ENCODE peak calls at places on chromosomes 13 and 19, in nine cellular contexts. F is uterus, W is nephron progenitor cell, E is ascending aorta, Q is fibroblast of lung, G is cardiac muscle cell, S is suprapubic skin, A is tibial artery, R is coronary artery. H is an unnamed sample.

GRCh38 chr13:54687173-54687572 is 1658.6 kb downstream of the OLFM4 start:
- DNase-seq in F (no peak), Q (no peak), E (no peak), A (no peak), R (no peak), W (no peak), S (no peak), G (no peak), H (no peak)

GRCh38 chr13:97715763-97716162 is 237.7 kb upstream of the IPO5 start:
- DNase-seq in S (no peak), E (no peak), W (no peak), A (no peak), R (no peak), Q (no peak), G (peak; percentile 20), F (no peak), H (no peak)

GRCh38 chr13:33644607-33645543 is 173.1 kb upstream of the RFC3 start:
- DNase-seq in R (peak; percentile 74), G (peak; percentile 75), A (no peak), F (peak; percentile 50), S (no peak), E (no peak), Q (peak; percentile 18), W (no peak), H (no peak)

GRCh38 chr19:42066075-42066754 is 3.8 kb downstream of the GRIK5 start:
- DNase-seq in R (no peak), G (peak; percentile 24), W (no peak), A (no peak), Q (peak; percentile 26), F (no peak), E (no peak), S (no peak), H (no peak)

GRCh38 chr19:33344210-33344609 is 29.3 kb upstream of the CEBPG start:
- DNase-seq in A (no peak), S (no peak), R (no peak), W (peak; percentile 15), E (no peak), F (peak; percentile 41), Q (no peak), G (peak; percentile 27), H (no peak)

GRCh38 chr13:105721056-105721455 is 814.4 kb downstream of the EFNB2 start:
- DNase-seq in E (no peak), W (no peak), F (no peak), Q (peak; percentile 32), G (peak; percentile 62), R (no peak), S (no peak), A (no peak), H (no peak)

GRCh38 chr13:98977568-98978270 is at the start of gene DOCK9:
- DNase-seq in Q (peak; percentile 83), R (no peak), E (peak; percentile 72), G (peak; percentile 81), W (peak; percentile 26), F (peak; percentile 39), S (no peak), A (no peak), H (no peak)

GRCh38 chr19:4559569-4559968 is at the start of gene SEMA6B:
- DNase-seq in S (no peak), E (peak; percentile 73), F (no peak), R (no peak), A (no peak), W (no peak), Q (no peak), G (peak; percentile 57), H (no peak)

GRCh38 chr19:43316591-43317319 is 36.7 kb upstream of the CD177 start:
- DNase-seq in W (peak; percentile 40), G (peak; percentile 15), S (no peak), A (no peak), Q (peak; percentile 25), F (no peak), R (no peak), E (no peak), H (no peak)

GRCh38 chr13:101065314-101065713 is 351.0 kb downstream of the NALCN start:
- DNase-seq in Q (peak; percentile 78), W (no peak), S (no peak), F (no peak), R (no peak), G (peak; percentile 3), E (no peak), A (no peak), H (no peak)

DNA sequence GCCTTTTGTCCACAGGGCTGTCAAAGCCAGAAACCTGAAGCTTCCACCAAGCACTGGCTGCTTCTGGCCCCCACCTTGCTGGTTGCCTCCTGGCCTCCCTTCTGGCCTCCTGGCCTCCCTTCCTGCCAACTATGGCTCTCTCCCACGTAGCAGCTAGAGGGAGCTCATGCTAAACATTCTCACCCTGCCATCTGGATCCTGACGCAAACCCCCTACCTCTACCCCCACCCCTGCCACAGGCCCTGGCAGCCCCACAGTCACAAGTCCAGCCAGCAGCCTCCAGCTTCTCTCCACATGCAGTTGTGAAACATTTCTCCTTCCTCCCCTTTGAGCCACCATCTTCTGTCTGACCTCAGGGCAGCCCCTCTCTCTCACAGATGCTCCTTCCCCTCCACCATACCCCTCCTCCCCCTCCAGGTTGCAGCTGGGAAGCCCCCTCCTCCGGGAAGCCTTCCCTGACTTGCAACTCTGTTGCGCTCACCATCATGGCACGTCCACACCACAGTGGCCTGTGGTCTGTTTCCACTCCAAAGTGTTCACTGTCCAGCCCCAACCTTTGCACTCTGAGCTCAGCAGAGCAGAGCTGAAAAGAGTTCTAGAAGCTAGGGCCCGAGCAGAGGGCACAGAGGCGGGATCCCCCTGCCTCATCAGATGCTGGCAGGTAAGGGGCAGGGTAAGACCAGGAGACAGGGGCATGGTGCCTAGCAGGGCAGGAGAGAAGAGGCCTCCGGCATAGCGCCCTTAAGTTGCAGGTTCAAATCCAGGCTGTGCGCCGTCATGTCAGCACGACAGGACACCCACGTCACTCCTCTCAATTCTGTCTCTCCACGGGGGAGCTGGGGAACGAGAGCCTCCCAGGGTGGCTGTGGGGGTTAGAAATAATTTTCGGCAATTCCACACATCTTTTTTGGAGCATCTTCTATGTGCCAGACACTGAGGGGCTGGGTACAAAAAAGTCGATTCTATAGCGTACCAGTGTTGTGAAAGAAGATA is 7.3 kb downstream of the ADGRL1 start:
- DNase-seq in Q (no peak), S (no peak), G (peak; percentile 46), R (no peak), F (no peak), A (no peak), W (no peak), E (no peak), H (no peak)
- TF ChIP-seq CTCF in Q (peak; percentile 27), S (no peak), G (no peak), R (no peak), F (no peak), A (no peak), W (no peak), E (no peak), H (no peak)

GRCh38 chr19:7900931-7901330 is 2.7 kb upstream of the MAP2K7 start:
- DNase-seq in S (no peak), R (no peak), W (no peak), F (no peak), G (no peak), Q (no peak), A (no peak), E (no peak), H (no peak)
- TF ChIP-seq CTCF in S (no peak), R (no peak), W (no peak), F (no peak), G (no peak), Q (no peak), A (no peak), E (no peak), H (no peak)

GRCh38 chr13:24625870-24626419 is 54.3 kb upstream of the ATP12A start:
- DNase-seq in G (no peak), S (no peak), Q (no peak), W (no peak), A (no peak), E (no peak), F (no peak), R (no peak), H (no peak)

GRCh38 chr13:24627090-24627714 is 53.0 kb upstream of the ATP12A start:
- DNase-seq in S (no peak), R (no peak), G (peak; percentile 22), A (no peak), F (no peak), E (no peak), W (peak; percentile 83), Q (no peak), H (no peak)

GRCh38 chr13:24626449-24626848 is 53.8 kb upstream of the ATP12A start:
- DNase-seq in F (no peak), G (no peak), Q (no peak), A (no peak), R (no peak), S (peak; percentile 18), E (no peak), W (no peak), H (no peak)

GRCh38 chr13:24629320-24629719 is 50.9 kb upstream of the ATP12A start:
- DNase-seq in R (no peak), Q (peak; percentile 25), G (no peak), E (no peak), F (no peak), W (no peak), A (no peak), S (no peak), H (no peak)

GRCh38 chr13:24627864-24628418 is 52.3 kb upstream of the ATP12A start:
- DNase-seq in G (no peak), F (no peak), W (no peak), R (no peak), A (no peak), S (no peak), E (no peak), Q (no peak), H (no peak)
- TF ChIP-seq CTCF in G (no peak), F (no peak), W (no peak), R (no peak), A (no peak), S (no peak), E (no peak), Q (no peak), H (no peak)

GRCh38 chr13:68927387-68928026 is 1180.1 kb upstream of the ATXN8OS start:
- DNase-seq in F (no peak), W (peak; percentile 28), R (no peak), E (no peak), A (no peak), S (no peak), Q (peak; percentile 25), G (no peak), H (no peak)
- TF ChIP-seq CTCF in F (no peak), W (peak; percentile 70), R (no peak), E (no peak), A (no peak), S (no peak), Q (peak; percentile 24), G (no peak), H (no peak)

GRCh38 chr19:29622191-29623070 is 16.3 kb downstream of the POP4 start:
- DNase-seq in G (no peak), R (no peak), F (no peak), Q (no peak), S (no peak), W (no peak), A (no peak), E (no peak), H (no peak)

GRCh38 chr19:29626386-29626785 is 20.3 kb downstream of the POP4 start:
- DNase-seq in Q (no peak), R (no peak), W (no peak), E (no peak), S (no peak), F (no peak), G (no peak), A (no peak), H (no peak)

GRCh38 chr19:29625316-29625715 is 19.2 kb downstream of the POP4 start:
- DNase-seq in R (no peak), S (no peak), E (no peak), W (no peak), A (no peak), Q (no peak), F (no peak), G (no peak), H (no peak)

GRCh38 chr19:29623726-29624488 is 17.8 kb downstream of the POP4 start:
- DNase-seq in W (no peak), R (no peak), S (no peak), G (no peak), F (no peak), A (no peak), Q (no peak), E (no peak), H (no peak)

GRCh38 chr19:29624489-29625210 is 18.6 kb downstream of the POP4 start:
- DNase-seq in G (no peak), Q (peak; percentile 25), F (no peak), R (no peak), S (no peak), W (no peak), A (no peak), E (no peak), H (no peak)
- TF ChIP-seq CTCF in G (no peak), Q (no peak), F (no peak), R (no peak), S (no peak), W (no peak), A (no peak), E (no peak), H (no peak)